ENCODE peak calls at places on chromosomes 6 and 20, in five cellular contexts. C, A, K, O and W are unnamed samples.

GRCh38 chr6:24357336-24358218 is at the start of gene DCDC2:
- DNase-seq in C (peak), A (peak), K (no peak), O (no peak), W (peak)

GRCh38 chr6:32191696-32192607 is 491 bp downstream of the GPSM3 start:
- DNase-seq in C (no peak), A (no peak), K (no peak), O (no peak), W (no peak)

GRCh38 chr6:110776413-110776812 is 38.9 kb downstream of the CDK19 start:
- DNase-seq in C (no peak), A (no peak), K (no peak), O (no peak), W (no peak)

GRCh38 chr6:33779895-33780294 is 9.0 kb downstream of the LEMD2 start:
- DNase-seq in C (no peak), A (no peak), K (no peak), O (no peak), W (no peak)

GRCh38 chr20:3887870-3888614 is 1.1 kb upstream of the PANK2 start:
- DNase-seq in C (peak), A (no peak), K (no peak), O (no peak), W (no peak)

GRCh38 chr6:102798631-102799030 is 1405.1 kb downstream of the GRIK2 start:
- DNase-seq in C (no peak), A (no peak), K (no peak), O (no peak), W (peak)

GRCh38 chr6:15661815-15662245 is 998 bp downstream of the DTNBP1 start:
- DNase-seq in C (no peak), A (no peak), K (no peak), O (no peak), W (peak)

GRCh38 chr20:22797103-22797502 is 212.7 kb upstream of the FOXA2 start:
- DNase-seq in C (no peak), A (no peak), K (no peak), O (peak), W (no peak)

GRCh38 chr6:12748815-12749521 is 32.4 kb downstream of the PHACTR1 start:
- DNase-seq in C (no peak), A (no peak), K (no peak), O (no peak), W (peak)

GRCh38 chr6:6556738-6557503 is 31.6 kb upstream of the LY86 start:
- DNase-seq in C (peak), A (peak), K (no peak), O (peak), W (no peak)

GRCh38 chr20:34979366-34980153 is 23.9 kb downstream of the MYH7B start:
- DNase-seq in C (no peak), A (no peak), K (no peak), O (no peak), W (no peak)

GRCh38 chr20:29878281-29878741 is 1379.2 kb upstream of the DEFB115 start:
- DNase-seq in C (no peak), A (peak), K (no peak), O (no peak), W (no peak)

GRCh38 chr20:38804682-38805501 is 605 bp upstream of the PPP1R16B start:
- DNase-seq in C (no peak), A (no peak), K (no peak), O (peak), W (no peak)

GRCh38 chr6:169975701-169976100 is 224.3 kb downstream of the ERMARD start:
- DNase-seq in C (no peak), A (no peak), K (no peak), O (no peak), W (no peak)

GRCh38 chr6:25121186-25121585 is 158.0 kb upstream of the CARMIL1 start:
- DNase-seq in C (no peak), A (no peak), K (no peak), O (no peak), W (no peak)

GRCh38 chr6:118580585-118581419 is 32.7 kb downstream of the PLN start:
- DNase-seq in C (peak), A (peak), K (peak), O (peak), W (peak)

GRCh38 chr6:138188278-138188923 is 26.7 kb downstream of the ARFGEF3 start:
- DNase-seq in C (no peak), A (no peak), K (no peak), O (no peak), W (no peak)

GRCh38 chr6:129500958-129501381 is 209.0 kb downstream of the ARHGAP18 start:
- DNase-seq in C (peak), A (peak), K (no peak), O (peak), W (no peak)

GRCh38 chr6:147852772-147853171 is 344.3 kb downstream of the SAMD5 start:
- DNase-seq in C (peak), A (no peak), K (no peak), O (peak), W (peak)

GRCh38 chr6:8707956-8708772 is 272.8 kb upstream of the SLC35B3 start:
- DNase-seq in C (peak), A (peak), K (peak), O (no peak), W (peak)

GRCh38 chr6:16337280-16337975 is 99.0 kb downstream of the GMPR start:
- DNase-seq in C (peak), A (no peak), K (peak), O (peak), W (peak)

GRCh38 chr20:53949319-53949839 is 121.0 kb downstream of the BCAS1 start:
- DNase-seq in C (peak), A (no peak), K (peak), O (peak), W (peak)

GRCh38 chr20:14445310-14445709 is 107.9 kb upstream of the FLRT3 start:
- DNase-seq in C (peak), A (no peak), K (no peak), O (peak), W (peak)

GRCh38 chr6:17311595-17312311 is 30.6 kb downstream of the RBM24 start:
- DNase-seq in C (peak), A (peak), K (no peak), O (no peak), W (peak)

GRCh38 chr6:110484321-110484720 is 7.9 kb upstream of the SLC22A16 start:
- DNase-seq in C (peak), A (no peak), K (no peak), O (no peak), W (no peak)

GRCh38 chr6:160679402-160679769 is 15.3 kb upstream of the LPA start:
- DNase-seq in C (no peak), A (no peak), K (no peak), O (no peak), W (no peak)
- H3K4me3 ChIP-seq in C (no peak), A (no peak), K (no peak), O (no peak), W (no peak)

GRCh38 chr6:131379951-131380350 is 193.1 kb upstream of the ARG1 start:
- DNase-seq in C (peak), A (no peak), K (peak), O (no peak), W (peak)

GRCh38 chr6:131383421-131384411 is 189.3 kb upstream of the ARG1 start:
- DNase-seq in C (peak), A (no peak), K (no peak), O (no peak), W (no peak)

GRCh38 chr6:131381052-131381451 is 192.0 kb upstream of the ARG1 start:
- DNase-seq in C (no peak), A (no peak), K (no peak), O (no peak), W (no peak)

GRCh38 chr6:131381694-131382093 is 191.3 kb upstream of the ARG1 start:
- DNase-seq in C (no peak), A (no peak), K (no peak), O (no peak), W (no peak)

DNA sequence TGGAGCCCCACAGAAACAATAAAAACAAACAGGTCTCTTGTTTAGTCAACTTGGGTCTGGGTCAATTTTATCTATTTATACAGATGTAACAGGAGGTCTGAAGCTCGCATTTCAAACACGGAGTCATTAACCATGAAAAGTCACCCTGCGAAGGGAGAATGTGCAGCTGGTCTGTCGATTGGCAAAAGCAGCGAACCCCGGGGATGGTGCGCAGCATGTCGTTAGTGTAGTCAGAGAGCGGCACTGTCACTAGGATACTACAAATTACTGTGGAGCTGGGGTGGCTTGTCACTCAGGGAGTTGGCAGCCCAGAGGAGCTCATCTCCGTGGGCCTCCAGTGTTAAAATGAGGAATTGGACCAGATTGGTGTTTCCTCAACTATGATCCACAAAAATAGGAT is 190.4 kb upstream of the ARG1 start:
- DNase-seq in C (no peak), A (no peak), K (no peak), O (no peak), W (no peak)
- TF ChIP-seq CTCF in C (no peak), A (no peak), K (no peak), O (no peak), W (no peak)

DNA sequence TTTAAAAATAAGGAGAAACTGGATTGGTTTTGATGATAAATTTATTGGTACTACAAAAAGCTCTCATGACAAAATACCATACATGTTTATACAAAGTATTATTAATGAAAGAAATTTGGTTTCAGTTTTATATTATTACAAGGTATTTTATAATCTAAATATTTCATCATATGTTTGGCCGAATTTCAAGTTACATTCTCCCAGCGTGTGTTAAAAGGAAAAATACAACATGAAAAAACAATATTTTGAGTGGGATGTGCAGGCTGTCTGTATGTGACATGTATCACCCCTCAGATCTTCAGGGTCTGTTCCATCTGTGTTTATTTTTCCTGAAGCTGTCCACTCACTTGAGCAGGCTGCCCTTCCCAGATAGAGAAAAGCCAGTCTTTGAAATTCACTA is 568.4 kb downstream of the NKAIN2 start:
- DNase-seq in C (peak), A (no peak), K (no peak), O (no peak), W (peak)
- H3K4me3 ChIP-seq in C (no peak), A (no peak), K (no peak), O (no peak), W (no peak)

GRCh38 chr6:26595669-26596269 is 984 bp upstream of the ABT1 start:
- DNase-seq in C (peak), A (peak), K (peak), O (peak), W (peak)
- TF ChIP-seq CTCF in C (peak), A (peak), K (peak), O (peak), W (peak)

DNA sequence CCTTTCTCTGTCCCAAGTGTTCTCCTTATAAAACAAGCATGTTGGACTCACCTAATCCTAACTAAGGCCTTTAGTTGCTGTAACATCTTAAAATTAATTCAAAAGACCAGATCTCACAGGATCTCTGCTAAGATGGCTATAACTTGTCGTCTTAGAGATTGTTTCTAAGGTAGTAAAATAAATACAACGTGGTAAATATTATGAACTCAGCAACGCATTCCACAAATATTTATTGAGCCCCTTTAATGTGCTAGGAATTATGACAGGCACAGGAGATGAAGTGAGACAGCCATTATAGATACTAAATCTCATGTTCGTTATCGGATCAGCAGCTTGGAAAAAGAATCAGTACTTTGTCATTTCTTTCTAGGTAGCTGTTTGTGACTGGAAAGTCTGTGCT is 20.8 kb upstream of the MCM3 start:
- DNase-seq in C (no peak), A (no peak), K (no peak), O (peak), W (no peak)
- H3K4me3 ChIP-seq in C (no peak), A (no peak), K (no peak), O (no peak), W (no peak)

DNA sequence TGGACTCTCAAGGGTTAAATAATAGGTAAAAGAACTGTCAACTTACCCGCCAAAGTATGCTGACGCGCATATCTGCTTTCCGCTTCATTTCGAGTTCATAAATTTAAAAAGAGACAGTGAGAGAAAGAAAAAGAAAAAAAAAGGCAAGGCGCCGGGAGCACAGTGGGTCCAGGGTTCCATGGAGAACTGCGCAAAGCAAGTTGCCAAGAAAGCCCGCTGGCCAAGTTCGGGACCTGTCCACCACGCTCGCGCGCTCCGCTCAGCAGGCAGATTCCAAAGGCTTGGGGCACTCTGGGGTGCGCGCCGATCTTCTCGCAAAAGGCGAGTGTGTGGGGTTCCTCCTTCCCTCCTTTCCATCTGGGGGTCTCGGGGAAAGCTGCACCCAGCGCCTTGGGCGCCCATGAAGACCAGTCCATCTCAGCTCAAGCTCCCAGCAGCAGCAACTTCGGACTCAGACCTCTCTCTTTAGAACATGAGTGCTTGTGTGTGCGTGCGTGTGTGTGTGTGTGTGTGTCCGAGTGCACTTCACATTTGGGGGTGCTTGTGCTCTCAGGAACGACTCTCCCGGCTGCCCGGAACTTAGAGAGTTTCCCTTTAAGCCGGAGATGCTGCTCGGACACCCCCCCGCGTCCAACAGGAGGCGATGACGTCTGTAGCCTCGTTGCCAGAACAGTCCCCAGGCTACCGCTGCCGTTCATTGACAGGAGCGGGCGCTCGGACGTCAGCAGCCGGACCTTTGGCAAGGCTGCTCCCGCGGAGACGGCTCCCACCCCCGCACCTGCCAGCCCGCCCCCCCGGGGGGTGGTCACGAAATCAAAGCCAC is 180.0 kb downstream of the TBXT start:
- DNase-seq in C (peak), A (no peak), K (peak), O (no peak), W (no peak)
- TF ChIP-seq CTCF in C (no peak), A (no peak), K (no peak), O (no peak), W (no peak)

GRCh38 chr6:2767327-2767985 is 2.3 kb downstream of the WRNIP1 start:
- DNase-seq in C (no peak), A (no peak), K (no peak), O (peak), W (no peak)

GRCh38 chr6:2766767-2767314 is 1.6 kb downstream of the WRNIP1 start:
- DNase-seq in C (no peak), A (no peak), K (no peak), O (no peak), W (peak)

GRCh38 chr6:2768125-2768524 is 2.9 kb downstream of the WRNIP1 start:
- DNase-seq in C (no peak), A (no peak), K (no peak), O (peak), W (no peak)

GRCh38 chr6:2770171-2770570 is 5.0 kb downstream of the WRNIP1 start:
- DNase-seq in C (no peak), A (no peak), K (no peak), O (peak), W (peak)

GRCh38 chr6:2768696-2769095 is 3.5 kb downstream of the WRNIP1 start:
- DNase-seq in C (no peak), A (no peak), K (no peak), O (peak), W (no peak)
- H3K4me3 ChIP-seq in C (no peak), A (peak), K (no peak), O (no peak), W (peak)

GRCh38 chr20:62782149-62782892 is 14.0 kb upstream of the MRGBP start:
- DNase-seq in C (no peak), A (peak), K (no peak), O (no peak), W (no peak)
- TF ChIP-seq CTCF in C (peak), A (peak), K (peak), O (no peak), W (no peak)

GRCh38 chr6:89528865-89529264 is 95.9 kb downstream of the ANKRD6 start:
- DNase-seq in C (no peak), A (no peak), K (no peak), O (no peak), W (no peak)

GRCh38 chr6:89525786-89526562 is 93.0 kb downstream of the ANKRD6 start:
- DNase-seq in C (no peak), A (no peak), K (no peak), O (no peak), W (no peak)

GRCh38 chr6:89530982-89531381 is 98.0 kb downstream of the ANKRD6 start:
- DNase-seq in C (no peak), A (no peak), K (no peak), O (no peak), W (no peak)

GRCh38 chr6:89526563-89526869 is 93.6 kb downstream of the ANKRD6 start:
- DNase-seq in C (no peak), A (no peak), K (no peak), O (no peak), W (no peak)

DNA sequence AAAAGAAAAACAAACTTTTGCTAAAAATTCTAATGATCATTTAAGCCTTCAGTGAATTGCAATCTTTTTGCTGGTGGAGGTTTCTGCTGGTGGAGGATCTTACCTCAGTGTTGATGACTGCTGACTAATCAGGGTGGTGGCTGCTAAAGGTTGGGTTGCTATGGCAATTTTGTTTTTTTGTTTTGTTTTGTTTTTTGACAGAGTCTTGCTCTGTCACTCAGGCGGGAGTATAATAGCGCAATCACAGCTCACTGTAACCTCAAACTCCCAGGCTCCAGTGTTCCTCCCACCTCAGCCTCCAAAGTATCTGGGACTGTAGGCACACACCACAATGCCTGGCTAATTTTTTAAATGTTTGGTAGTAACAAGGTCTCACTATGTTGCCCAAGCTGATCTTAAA is 94.7 kb downstream of the ANKRD6 start:
- DNase-seq in C (peak), A (no peak), K (no peak), O (no peak), W (no peak)
- H3K4me3 ChIP-seq in C (no peak), A (no peak), K (no peak), O (no peak), W (no peak)

GRCh38 chr6:142210606-142211005 is 63.5 kb downstream of the VTA1 start:
- DNase-seq in C (no peak), A (no peak), K (no peak), O (peak), W (no peak)

GRCh38 chr6:142207265-142207877 is 60.3 kb downstream of the VTA1 start:
- DNase-seq in C (peak), A (peak), K (peak), O (peak), W (peak)
- TF ChIP-seq CTCF in C (peak), A (peak), K (peak), O (peak), W (peak)